ENCODE peak calls at places on chromosomes 4 and X, in six cellular contexts. One of them, this sample, is unnamed.
A peak's percentile ranks its signal among the peaks of the same experiment; 100 is the strongest.

GRCh38 chrX:70134116-70134477 is 850 bp downstream of the IGBP1 start:
- DNase-seq in fibroblast of lung: peak; percentile 34
- DNase-seq in psoas muscle: no peak
- DNase-seq in ovary: no peak
- DNase-seq in IMR-90: peak; percentile 34
- DNase-seq in kidney: no peak
- DNase-seq in this sample: no peak

GRCh38 chr4:139167774-139168444 is 9.1 kb downstream of the ELF2 start:
- DNase-seq in fibroblast of lung: peak; percentile 62
- DNase-seq in psoas muscle: no peak
- DNase-seq in ovary: no peak
- DNase-seq in IMR-90: peak; percentile 68
- DNase-seq in kidney: no peak
- DNase-seq in this sample: no peak

GRCh38 chr4:82050806-82051205 is 323.0 kb downstream of the HNRNPD start:
- DNase-seq in fibroblast of lung: no peak
- DNase-seq in psoas muscle: no peak
- DNase-seq in ovary: no peak
- DNase-seq in IMR-90: no peak
- DNase-seq in kidney: no peak
- DNase-seq in this sample: no peak

GRCh38 chr4:184933311-184933710 is 85.0 kb upstream of the HELT start:
- DNase-seq in fibroblast of lung: no peak
- DNase-seq in psoas muscle: no peak
- DNase-seq in ovary: no peak
- DNase-seq in IMR-90: no peak
- DNase-seq in kidney: no peak
- DNase-seq in this sample: no peak

GRCh38 chr4:84669201-84669600 is 86.3 kb downstream of the CDS1 start:
- DNase-seq in fibroblast of lung: no peak
- DNase-seq in psoas muscle: no peak
- DNase-seq in ovary: no peak
- DNase-seq in IMR-90: no peak
- DNase-seq in kidney: no peak
- DNase-seq in this sample: no peak

GRCh38 chrX:143437439-143437838 is 79.8 kb downstream of the SPANXN3 start:
- DNase-seq in fibroblast of lung: no peak
- DNase-seq in psoas muscle: no peak
- DNase-seq in ovary: no peak
- DNase-seq in IMR-90: no peak
- DNase-seq in kidney: no peak
- DNase-seq in this sample: no peak

GRCh38 chr4:85774000-85774399 is 299.1 kb downstream of the ARHGAP24 start:
- DNase-seq in fibroblast of lung: no peak
- DNase-seq in psoas muscle: no peak
- DNase-seq in ovary: no peak
- DNase-seq in IMR-90: no peak
- DNase-seq in kidney: no peak
- DNase-seq in this sample: no peak

GRCh38 chr4:48746608-48747374 is 33.3 kb downstream of the FRYL start:
- DNase-seq in fibroblast of lung: no peak
- DNase-seq in psoas muscle: no peak
- DNase-seq in ovary: no peak
- DNase-seq in IMR-90: no peak
- DNase-seq in kidney: no peak
- DNase-seq in this sample: no peak

GRCh38 chr4:52376107-52376704 is 282.9 kb downstream of the USP46 start:
- DNase-seq in fibroblast of lung: peak; percentile 68
- DNase-seq in psoas muscle: no peak
- DNase-seq in ovary: peak; percentile 43
- DNase-seq in IMR-90: peak; percentile 47
- DNase-seq in kidney: no peak
- DNase-seq in this sample: no peak

GRCh38 chr4:82560853-82561744 is 689 bp downstream of the TMEM150C start:
- DNase-seq in fibroblast of lung: no peak
- DNase-seq in psoas muscle: peak; percentile 10
- DNase-seq in ovary: peak; percentile 23
- DNase-seq in IMR-90: no peak
- DNase-seq in kidney: peak; percentile 73
- DNase-seq in this sample: peak; percentile 15

GRCh38 chr4:139018971-139019758 is 3.6 kb downstream of the NOCT start:
- DNase-seq in fibroblast of lung: peak; percentile 76
- DNase-seq in psoas muscle: no peak
- DNase-seq in ovary: no peak
- DNase-seq in IMR-90: peak; percentile 85
- DNase-seq in kidney: no peak
- DNase-seq in this sample: no peak

GRCh38 chr4:36283912-36284465 is 2.6 kb downstream of the DTHD1 start:
- DNase-seq in fibroblast of lung: no peak
- DNase-seq in psoas muscle: no peak
- DNase-seq in ovary: no peak
- DNase-seq in IMR-90: no peak
- DNase-seq in kidney: no peak
- DNase-seq in this sample: no peak

GRCh38 chr4:147863111-147863747 is 131.3 kb downstream of the ARHGAP10 start:
- DNase-seq in fibroblast of lung: peak; percentile 60
- DNase-seq in psoas muscle: no peak
- DNase-seq in ovary: no peak
- DNase-seq in IMR-90: no peak
- DNase-seq in kidney: no peak
- DNase-seq in this sample: no peak

GRCh38 chrX:119062750-119063374 is 9.9 kb upstream of the CT47C1 start:
- DNase-seq in fibroblast of lung: peak; percentile 2
- DNase-seq in psoas muscle: no peak
- DNase-seq in ovary: no peak
- DNase-seq in IMR-90: peak; percentile 19
- DNase-seq in kidney: no peak
- DNase-seq in this sample: no peak

GRCh38 chr4:2370597-2371320 is 47.7 kb downstream of the ZFYVE28 start:
- DNase-seq in fibroblast of lung: no peak
- DNase-seq in psoas muscle: no peak
- DNase-seq in ovary: no peak
- DNase-seq in IMR-90: no peak
- DNase-seq in kidney: peak; percentile 62
- DNase-seq in this sample: no peak

GRCh38 chrX:20265221-20265725 is 1.4 kb downstream of the RPS6KA3 start:
- DNase-seq in fibroblast of lung: peak; percentile 71
- DNase-seq in psoas muscle: peak; percentile 73
- DNase-seq in ovary: peak; percentile 78
- DNase-seq in IMR-90: peak; percentile 89
- DNase-seq in kidney: peak; percentile 82
- DNase-seq in this sample: peak; percentile 58

GRCh38 chr4:54096563-54096962 is 3.4 kb upstream of the GSX2 start:
- DNase-seq in fibroblast of lung: no peak
- DNase-seq in psoas muscle: no peak
- DNase-seq in ovary: no peak
- DNase-seq in IMR-90: no peak
- DNase-seq in kidney: no peak
- DNase-seq in this sample: no peak

GRCh38 chr4:158032733-158033415 is 140.0 kb downstream of the GASK1B start:
- DNase-seq in fibroblast of lung: no peak
- DNase-seq in psoas muscle: no peak
- DNase-seq in ovary: no peak
- DNase-seq in IMR-90: no peak
- DNase-seq in kidney: no peak
- DNase-seq in this sample: no peak
- H3K4me1 ChIP-seq in fibroblast of lung: no peaks in the 10 kb centered on the region
- H3K4me1 ChIP-seq in psoas muscle: no peaks in the 10 kb centered on the region
- H3K4me1 ChIP-seq in ovary: no peaks in the 10 kb centered on the region
- H3K4me1 ChIP-seq in IMR-90: no peaks in the 10 kb centered on the region
- H3K4me1 ChIP-seq in kidney: no peaks in the 10 kb centered on the region
- H3K4me1 ChIP-seq in this sample: peaks cover 33% of the 10 kb centered on the region

GRCh38 chr4:163818673-163819072 is 324.2 kb downstream of the TMA16 start:
- DNase-seq in fibroblast of lung: no peak
- DNase-seq in psoas muscle: no peak
- DNase-seq in ovary: no peak
- DNase-seq in IMR-90: no peak
- DNase-seq in kidney: no peak
- DNase-seq in this sample: no peak

GRCh38 chr4:163810757-163811156 is 316.3 kb downstream of the TMA16 start:
- DNase-seq in fibroblast of lung: no peak
- DNase-seq in psoas muscle: no peak
- DNase-seq in ovary: no peak
- DNase-seq in IMR-90: no peak
- DNase-seq in kidney: no peak
- DNase-seq in this sample: no peak

GRCh38 chr4:163815776-163816175 is 321.3 kb downstream of the TMA16 start:
- DNase-seq in fibroblast of lung: no peak
- DNase-seq in psoas muscle: no peak
- DNase-seq in ovary: no peak
- DNase-seq in IMR-90: no peak
- DNase-seq in kidney: no peak
- DNase-seq in this sample: no peak

DNA sequence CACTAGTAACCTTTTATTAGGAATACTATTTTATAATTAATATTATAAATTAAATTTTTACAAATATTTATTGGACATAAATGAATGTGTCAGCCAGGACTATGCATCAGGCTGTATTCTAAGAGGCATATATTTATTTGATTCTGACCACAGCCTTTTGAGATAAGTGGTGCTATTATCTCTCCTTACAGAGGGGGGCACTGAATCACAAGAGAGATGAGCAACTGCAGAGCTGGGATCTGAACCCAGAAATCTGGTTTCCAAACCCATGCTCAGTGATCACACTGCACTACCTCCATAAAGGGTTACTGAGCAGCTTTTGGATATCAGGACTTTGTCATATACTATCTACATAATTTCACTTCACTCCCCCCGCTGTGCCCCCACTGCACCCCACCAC is 322.0 kb downstream of the TMA16 start:
- DNase-seq in fibroblast of lung: no peak
- DNase-seq in psoas muscle: no peak
- DNase-seq in ovary: no peak
- DNase-seq in IMR-90: no peak
- DNase-seq in kidney: no peak
- DNase-seq in this sample: no peak
- TF ChIP-seq CTCF in fibroblast of lung: no peak
- TF ChIP-seq CTCF in psoas muscle: no peak
- TF ChIP-seq CTCF in ovary: no peak
- TF ChIP-seq CTCF in IMR-90: no peak
- TF ChIP-seq CTCF in kidney: no peak
- TF ChIP-seq CTCF in this sample: no peak

DNA sequence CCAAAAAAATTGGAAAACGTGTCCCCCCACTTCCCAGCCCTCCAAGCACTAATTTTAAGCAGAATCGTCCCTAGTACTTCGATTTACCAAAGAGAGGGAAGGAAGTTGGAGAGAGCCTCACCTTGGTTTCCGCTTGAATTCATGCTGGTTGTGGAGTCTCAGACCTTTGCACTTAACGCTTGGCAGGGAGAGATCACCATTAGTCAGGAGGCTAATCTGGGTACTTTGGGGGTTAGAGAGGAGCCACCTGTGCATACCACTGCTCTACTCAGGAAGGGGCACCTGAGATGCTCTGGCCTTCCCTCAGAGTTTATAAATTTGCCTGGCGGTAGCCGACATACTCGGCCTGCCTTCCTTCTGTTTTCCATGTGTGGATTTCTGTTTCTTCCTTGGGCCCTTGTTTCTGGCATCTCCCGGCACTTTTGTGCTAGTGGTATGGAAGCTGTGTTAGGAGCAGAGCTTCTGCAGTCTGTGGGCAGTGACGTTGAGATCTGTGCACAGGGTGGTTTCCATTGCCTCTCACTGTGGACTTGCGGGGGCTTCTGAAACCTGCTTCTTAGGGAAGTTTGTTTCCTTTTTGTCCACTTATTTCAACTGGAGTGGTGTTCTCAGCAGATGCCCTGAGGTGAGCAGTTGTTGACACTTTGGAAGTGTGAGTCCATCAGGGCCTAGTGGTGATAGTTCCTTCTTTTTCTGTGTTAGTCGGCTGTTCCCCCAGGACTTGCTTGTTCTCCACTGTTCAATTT is 104.2 kb downstream of the TMEM131L start:
- DNase-seq in fibroblast of lung: no peak
- DNase-seq in psoas muscle: no peak
- DNase-seq in ovary: no peak
- DNase-seq in IMR-90: no peak
- DNase-seq in kidney: no peak
- DNase-seq in this sample: no peak
- H3K4me1 ChIP-seq in fibroblast of lung: no peaks in the 10 kb centered on the region
- H3K4me1 ChIP-seq in psoas muscle: peaks cover 62% of the 10 kb centered on the region
- H3K4me1 ChIP-seq in ovary: peaks cover 11% of the 10 kb centered on the region
- H3K4me1 ChIP-seq in IMR-90: no peaks in the 10 kb centered on the region
- H3K4me1 ChIP-seq in kidney: no peaks in the 10 kb centered on the region
- H3K4me1 ChIP-seq in this sample: peaks cover 65% of the 10 kb centered on the region

GRCh38 chr4:168629561-168629960 is 132.7 kb downstream of the PALLD start:
- DNase-seq in fibroblast of lung: no peak
- DNase-seq in psoas muscle: no peak
- DNase-seq in ovary: no peak
- DNase-seq in IMR-90: no peak
- DNase-seq in kidney: no peak
- DNase-seq in this sample: no peak

GRCh38 chr4:168632246-168632832 is 135.5 kb downstream of the PALLD start:
- DNase-seq in fibroblast of lung: no peak
- DNase-seq in psoas muscle: no peak
- DNase-seq in ovary: no peak
- DNase-seq in IMR-90: no peak
- DNase-seq in kidney: no peak
- DNase-seq in this sample: no peak

GRCh38 chr4:168630445-168631187 is 133.8 kb downstream of the PALLD start:
- DNase-seq in fibroblast of lung: peak; percentile 33
- DNase-seq in psoas muscle: no peak
- DNase-seq in ovary: no peak
- DNase-seq in IMR-90: peak; percentile 88
- DNase-seq in kidney: no peak
- DNase-seq in this sample: no peak

GRCh38 chr4:168633071-168633470 is 136.2 kb downstream of the PALLD start:
- DNase-seq in fibroblast of lung: no peak
- DNase-seq in psoas muscle: no peak
- DNase-seq in ovary: no peak
- DNase-seq in IMR-90: no peak
- DNase-seq in kidney: no peak
- DNase-seq in this sample: no peak

DNA sequence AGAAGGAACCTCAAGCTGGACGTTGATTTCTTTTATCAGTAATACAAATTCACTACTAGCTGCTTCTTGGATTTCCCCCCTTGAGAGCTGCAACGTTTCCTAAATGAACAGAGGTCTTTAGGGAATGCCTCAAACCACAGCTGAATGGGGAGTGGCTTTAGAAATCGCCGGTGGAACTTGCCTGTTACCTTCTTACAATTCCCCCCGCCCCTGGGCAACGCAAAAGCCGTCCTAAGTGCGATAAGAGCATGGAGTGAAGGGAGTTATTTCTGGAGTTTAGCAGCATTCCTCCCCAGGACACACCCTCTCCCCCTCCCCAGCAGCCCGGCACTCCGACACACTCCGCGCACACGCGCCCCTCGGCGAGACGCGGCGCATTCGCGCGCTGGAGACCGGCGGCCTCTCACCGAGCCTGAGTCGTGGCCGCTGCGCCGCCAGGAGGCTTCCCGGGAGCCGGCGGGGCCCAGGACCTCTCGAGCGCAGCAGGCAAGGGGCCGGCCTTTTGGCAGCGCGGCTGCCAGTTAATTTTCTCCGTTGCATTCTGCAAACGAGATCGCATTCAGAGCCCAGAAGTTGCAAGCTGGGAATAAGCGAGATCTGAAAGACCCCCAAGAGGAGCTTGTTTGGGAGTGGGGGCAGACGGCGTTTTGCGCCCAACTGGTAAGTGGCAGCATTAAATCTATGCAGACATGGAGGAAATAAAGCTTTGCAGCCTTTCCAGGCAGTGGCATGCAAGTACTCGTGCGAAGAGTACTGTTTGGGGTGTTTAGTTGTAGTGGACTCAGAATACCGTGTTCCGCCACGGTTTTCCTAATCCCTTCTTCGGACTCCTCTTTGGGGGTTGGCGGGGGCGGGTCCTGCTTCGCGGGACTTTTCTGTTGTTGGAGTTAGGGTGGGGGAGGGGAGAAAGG is 134.6 kb downstream of the PALLD start:
- DNase-seq in fibroblast of lung: peak; percentile 54
- DNase-seq in psoas muscle: peak; percentile 69
- DNase-seq in ovary: peak; percentile 66
- DNase-seq in IMR-90: peak; percentile 55
- DNase-seq in kidney: peak; percentile 89
- DNase-seq in this sample: peak; percentile 57
- TF ChIP-seq CTCF in fibroblast of lung: peak; percentile 30
- TF ChIP-seq CTCF in psoas muscle: peak; percentile 52
- TF ChIP-seq CTCF in ovary: no peak
- TF ChIP-seq CTCF in IMR-90: peak; percentile 45
- TF ChIP-seq CTCF in kidney: peak; percentile 21
- TF ChIP-seq CTCF in this sample: peak; percentile 53